ENCODE peak calls at places on chromosome 13, in six cellular contexts. F is activated T-helper 1 cell treated with anti-CD3 and anti-CD28 coated beads, Interleukin-2, amount 50 U/mL, for 16 hours; T is tibial artery; Y is smooth muscle cell of the brain vasculature; L is adipocyte; S is fibroblast of the conjunctiva. P is an unnamed sample.

GRCh38 chr13:81017525-81018152 is 676.7 kb upstream of the SPRY2 start:
- DNase-seq in F (no peak), T (no peak), Y (peak; percentile 7), L (peak; percentile 85), S (peak; percentile 53), P (no peak)

GRCh38 chr13:71577127-71577526 is 289.9 kb downstream of the DACH1 start:
- DNase-seq in F (no peak), T (no peak), Y (no peak), L (no peak), S (no peak), P (no peak)

GRCh38 chr13:32825481-32825880 is 190.7 kb upstream of the KL start:
- DNase-seq in F (no peak), T (no peak), Y (no peak), L (no peak), S (no peak), P (no peak)

GRCh38 chr13:110887242-110887954 is 27.5 kb downstream of the ANKRD10 start:
- DNase-seq in F (no peak), T (no peak), Y (no peak), L (no peak), S (no peak), P (no peak)

GRCh38 chr13:79225487-79226232 is 180.4 kb downstream of the RBM26 start:
- DNase-seq in F (no peak), T (no peak), Y (no peak), L (no peak), S (no peak), P (no peak)

GRCh38 chr13:99366075-99366987 is 59.1 kb upstream of the GPR183 start:
- DNase-seq in F (no peak), T (no peak), Y (no peak), L (no peak), S (no peak), P (no peak)

GRCh38 chr13:94186470-94186869 is 293.0 kb downstream of the DCT start:
- DNase-seq in F (no peak), T (no peak), Y (no peak), L (no peak), S (no peak), P (no peak)

GRCh38 chr13:112592181-112592580 is 4.2 kb upstream of the TUBGCP3 start:
- DNase-seq in F (no peak), T (no peak), Y (no peak), L (no peak), S (no peak), P (no peak)

GRCh38 chr13:92716749-92717148 is 509.9 kb upstream of the GPC6 start:
- DNase-seq in F (no peak), T (no peak), Y (peak; percentile 1), L (peak; percentile 20), S (peak; percentile 14), P (no peak)

GRCh38 chr13:25088562-25089221 is 7.2 kb upstream of the PABPC3 start:
- DNase-seq in F (no peak), T (no peak), Y (no peak), L (no peak), S (no peak), P (no peak)

GRCh38 chr13:72221276-72221962 is 354.4 kb upstream of the DACH1 start:
- DNase-seq in F (no peak), T (no peak), Y (no peak), L (peak; percentile 18), S (no peak), P (peak; percentile 54)

P was measured in mucosa of descending colon.